ENCODE peak calls at places on chromosomes 6 and 20, in nine cellular contexts. O is tibial nerve; A is EH; D is T-cell; Z is HFFc6; C is OCI-M1; F is H54; W is activated T-helper 9 cell treated with anti-CD3 and anti-CD28 coated beads, Interleukin-2, amount 50 U/mL, for 16 hours; B is activated T-helper 1 cell treated with anti-CD3 and anti-CD28 coated beads, Interleukin-2, amount 50 U/mL, for 16 hours. J is an unnamed sample.

GRCh38 chr6:16723833-16724232 is 37.4 kb downstream of the ATXN1 start:
- DNase-seq in F (peak), A (peak), O (no peak), W (no peak), C (no peak), D (no peak), B (no peak), Z (peak), J (peak)

GRCh38 chr6:7647504-7647903 is 57.5 kb downstream of the SNRNP48 start:
- DNase-seq in W (no peak), A (no peak), O (no peak), C (peak), B (no peak), D (no peak), F (no peak), Z (no peak), J (no peak)

GRCh38 chr6:158010591-158011477 is 29.2 kb downstream of the SYNJ2 start:
- DNase-seq in W (no peak), D (no peak), A (no peak), F (no peak), Z (no peak), O (no peak), B (no peak), C (no peak), J (no peak)

GRCh38 chr6:64896939-64897338 is 810.1 kb downstream of the EYS start:
- DNase-seq in Z (no peak), A (no peak), B (no peak), W (no peak), F (no peak), C (no peak), D (no peak), O (no peak), J (no peak)

GRCh38 chr20:834151-834747 is 734 bp downstream of the FAM110A start:
- DNase-seq in A (no peak), Z (no peak), F (no peak), O (no peak), C (peak), B (no peak), D (no peak), W (no peak), J (no peak)

GRCh38 chr6:34546551-34547321 is 9.4 kb downstream of the SPDEF start:
- DNase-seq in D (no peak), C (no peak), W (no peak), O (no peak), F (no peak), Z (no peak), A (no peak), B (no peak), J (no peak)

GRCh38 chr6:148069256-148069655 is 273.4 kb upstream of the SASH1 start:
- DNase-seq in D (no peak), F (no peak), Z (no peak), W (no peak), O (no peak), C (peak), B (no peak), A (peak), J (no peak)

GRCh38 chr20:13915244-13915643 is 75.2 kb downstream of the SEL1L2 start:
- DNase-seq in C (no peak), B (no peak), F (no peak), W (no peak), Z (no peak), O (no peak), A (no peak), D (no peak), J (no peak)

GRCh38 chr6:113632220-113632864 is 224.8 kb upstream of the MARCKS start:
- DNase-seq in D (no peak), A (peak), F (peak), Z (peak), O (no peak), B (no peak), W (peak), C (no peak), J (peak)